ENCODE peak calls at places on chromosome 1, in four cellular contexts. One of them, this sample, is unnamed. For H3K4me1, the result is how much of the 10 kb centered on the place peaks cover.

GRCh38 chr1:15196069-15196468 is 42.5 kb downstream of the TMEM51 start:
- DNase-seq in left lung: no peak
- DNase-seq in lower lobe of right lung: no peak
- DNase-seq in OCI-LY7: no peak
- DNase-seq in this sample: no peak

GRCh38 chr1:112436384-112437156 is 40.6 kb downstream of the CTTNBP2NL start:
- DNase-seq in left lung: no peak
- DNase-seq in lower lobe of right lung: no peak
- DNase-seq in OCI-LY7: no peak
- DNase-seq in this sample: no peak

GRCh38 chr1:63892632-63893395 is 119.0 kb downstream of the ROR1 start:
- DNase-seq in left lung: no peak
- DNase-seq in lower lobe of right lung: no peak
- DNase-seq in OCI-LY7: peak
- DNase-seq in this sample: no peak

GRCh38 chr1:40316595-40317393 is at the start of gene COL9A2:
- DNase-seq in left lung: peak
- DNase-seq in lower lobe of right lung: peak
- DNase-seq in OCI-LY7: peak
- DNase-seq in this sample: peak

GRCh38 chr1:221692643-221693042 is 49.2 kb downstream of the DUSP10 start:
- DNase-seq in left lung: no peak
- DNase-seq in lower lobe of right lung: no peak
- DNase-seq in OCI-LY7: no peak
- DNase-seq in this sample: no peak

GRCh38 chr1:68481041-68481440 is 15.8 kb downstream of the DEPDC1 start:
- DNase-seq in left lung: no peak
- DNase-seq in lower lobe of right lung: no peak
- DNase-seq in OCI-LY7: no peak
- DNase-seq in this sample: no peak

GRCh38 chr1:213443415-213443814 is 392.4 kb downstream of the RPS6KC1 start:
- DNase-seq in left lung: no peak
- DNase-seq in lower lobe of right lung: no peak
- DNase-seq in OCI-LY7: no peak
- DNase-seq in this sample: no peak

GRCh38 chr1:107297681-107298080 is 156.8 kb downstream of the NTNG1 start:
- DNase-seq in left lung: no peak
- DNase-seq in lower lobe of right lung: no peak
- DNase-seq in OCI-LY7: no peak
- DNase-seq in this sample: no peak

GRCh38 chr1:226678251-226678650 is 60.8 kb downstream of the ITPKB start:
- DNase-seq in left lung: no peak
- DNase-seq in lower lobe of right lung: no peak
- DNase-seq in OCI-LY7: no peak
- DNase-seq in this sample: no peak

GRCh38 chr1:164805399-164805798 is 246.4 kb downstream of the PBX1 start:
- DNase-seq in left lung: no peak
- DNase-seq in lower lobe of right lung: no peak
- DNase-seq in OCI-LY7: no peak
- DNase-seq in this sample: no peak

GRCh38 chr1:178324003-178324402 is 172.8 kb downstream of the CLEC20A start:
- DNase-seq in left lung: no peak
- DNase-seq in lower lobe of right lung: no peak
- DNase-seq in OCI-LY7: no peak
- DNase-seq in this sample: no peak

GRCh38 chr1:24003331-24003972 is 23.3 kb upstream of the SRSF10 start:
- DNase-seq in left lung: no peak
- DNase-seq in lower lobe of right lung: no peak
- DNase-seq in OCI-LY7: peak
- DNase-seq in this sample: no peak

GRCh38 chr1:48725331-48725730 is 51.4 kb downstream of the BEND5 start:
- DNase-seq in left lung: no peak
- DNase-seq in lower lobe of right lung: no peak
- DNase-seq in OCI-LY7: no peak
- DNase-seq in this sample: no peak

GRCh38 chr1:37932759-37933158 is 14.1 kb downstream of the INPP5B start:
- DNase-seq in left lung: no peak
- DNase-seq in lower lobe of right lung: no peak
- DNase-seq in OCI-LY7: no peak
- DNase-seq in this sample: no peak

GRCh38 chr1:99173900-99174299 is 90.4 kb upstream of the PLPPR4 start:
- DNase-seq in left lung: no peak
- DNase-seq in lower lobe of right lung: no peak
- DNase-seq in OCI-LY7: no peak
- DNase-seq in this sample: no peak

GRCh38 chr1:16048573-16049189 is 5.1 kb downstream of the CLCNKB start:
- DNase-seq in left lung: no peak
- DNase-seq in lower lobe of right lung: peak
- DNase-seq in OCI-LY7: peak
- DNase-seq in this sample: peak

GRCh38 chr1:112722601-112723510 is 7.7 kb upstream of the PPM1J start:
- DNase-seq in left lung: no peak
- DNase-seq in lower lobe of right lung: no peak
- DNase-seq in OCI-LY7: no peak
- DNase-seq in this sample: no peak

GRCh38 chr1:54815086-54815876 is 14.2 kb upstream of the TTC22 start:
- DNase-seq in left lung: no peak
- DNase-seq in lower lobe of right lung: no peak
- DNase-seq in OCI-LY7: no peak
- DNase-seq in this sample: no peak

GRCh38 chr1:110765640-110766335 is 91.0 kb upstream of the KCNA3 start:
- DNase-seq in left lung: no peak
- DNase-seq in lower lobe of right lung: no peak
- DNase-seq in OCI-LY7: peak
- DNase-seq in this sample: no peak

GRCh38 chr1:210076620-210077019 is 138.6 kb downstream of the SYT14 start:
- DNase-seq in left lung: no peak
- DNase-seq in lower lobe of right lung: no peak
- DNase-seq in OCI-LY7: no peak
- DNase-seq in this sample: no peak

GRCh38 chr1:20358761-20359263 is 68.1 kb downstream of the VWA5B1 start:
- DNase-seq in left lung: no peak
- DNase-seq in lower lobe of right lung: peak
- DNase-seq in OCI-LY7: no peak
- DNase-seq in this sample: peak

GRCh38 chr1:162654915-162655620 is 22.8 kb downstream of the DDR2 start:
- DNase-seq in left lung: no peak
- DNase-seq in lower lobe of right lung: no peak
- DNase-seq in OCI-LY7: no peak
- DNase-seq in this sample: peak

GRCh38 chr1:168470821-168471473 is 72.8 kb downstream of the XCL2 start:
- DNase-seq in left lung: no peak
- DNase-seq in lower lobe of right lung: no peak
- DNase-seq in OCI-LY7: no peak
- DNase-seq in this sample: no peak

GRCh38 chr1:205811660-205812059 is 1.3 kb downstream of the SLC41A1 start:
- DNase-seq in left lung: no peak
- DNase-seq in lower lobe of right lung: peak
- DNase-seq in OCI-LY7: no peak
- DNase-seq in this sample: peak

GRCh38 chr1:33332881-33333280 is 12.0 kb upstream of the A3GALT2 start:
- DNase-seq in left lung: no peak
- DNase-seq in lower lobe of right lung: peak
- DNase-seq in OCI-LY7: no peak
- DNase-seq in this sample: no peak

GRCh38 chr1:158104891-158105290 is 75.8 kb upstream of the CD1D start:
- DNase-seq in left lung: no peak
- DNase-seq in lower lobe of right lung: no peak
- DNase-seq in OCI-LY7: no peak
- DNase-seq in this sample: no peak
- H3K4me1 ChIP-seq in left lung: under half
- H3K4me1 ChIP-seq in lower lobe of right lung: under half
- H3K4me1 ChIP-seq in OCI-LY7: under half
- H3K4me1 ChIP-seq in this sample: under half

DNA sequence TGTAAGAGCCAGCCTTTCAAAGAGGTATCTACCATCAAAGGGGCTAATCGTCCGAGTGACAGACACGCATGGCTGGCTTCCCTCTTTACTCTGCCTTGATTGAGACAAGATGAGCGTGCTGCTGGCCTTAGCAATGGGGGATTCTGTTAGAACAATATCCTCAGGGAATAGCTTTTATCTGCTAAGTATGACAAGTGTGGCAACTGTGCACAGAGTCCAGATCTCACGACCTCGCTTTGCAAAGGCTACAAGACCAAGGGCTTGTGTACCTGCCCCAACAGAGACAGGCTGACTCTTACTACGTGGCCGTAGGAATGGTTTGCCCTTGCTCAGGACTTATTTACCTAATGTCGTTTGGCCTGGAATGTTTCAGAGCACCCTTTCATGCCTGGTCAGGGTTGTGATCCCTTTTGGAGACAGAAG is 417.1 kb downstream of the KIF26B start:
- DNase-seq in left lung: no peak
- DNase-seq in lower lobe of right lung: no peak
- DNase-seq in OCI-LY7: no peak
- DNase-seq in this sample: no peak
- H3K27ac ChIP-seq in left lung: no peak
- H3K27ac ChIP-seq in lower lobe of right lung: no peak
- H3K27ac ChIP-seq in OCI-LY7: no peak
- H3K27ac ChIP-seq in this sample: no peak

GRCh38 chr1:80066060-80066459 is 1059.5 kb upstream of the ADGRL4 start:
- DNase-seq in left lung: no peak
- DNase-seq in lower lobe of right lung: no peak
- DNase-seq in OCI-LY7: no peak
- DNase-seq in this sample: no peak
- H3K4me3 ChIP-seq in left lung: no peak
- H3K4me3 ChIP-seq in lower lobe of right lung: no peak
- H3K4me3 ChIP-seq in OCI-LY7: no peak
- H3K4me3 ChIP-seq in this sample: no peak

GRCh38 chr1:89589515-89589914 is 43.4 kb upstream of the LRRC8C start:
- DNase-seq in left lung: no peak
- DNase-seq in lower lobe of right lung: no peak
- DNase-seq in OCI-LY7: no peak
- DNase-seq in this sample: no peak
- H3K4me1 ChIP-seq in left lung: under half
- H3K4me1 ChIP-seq in lower lobe of right lung: under half
- H3K4me1 ChIP-seq in OCI-LY7: under half
- H3K4me1 ChIP-seq in this sample: under half

DNA sequence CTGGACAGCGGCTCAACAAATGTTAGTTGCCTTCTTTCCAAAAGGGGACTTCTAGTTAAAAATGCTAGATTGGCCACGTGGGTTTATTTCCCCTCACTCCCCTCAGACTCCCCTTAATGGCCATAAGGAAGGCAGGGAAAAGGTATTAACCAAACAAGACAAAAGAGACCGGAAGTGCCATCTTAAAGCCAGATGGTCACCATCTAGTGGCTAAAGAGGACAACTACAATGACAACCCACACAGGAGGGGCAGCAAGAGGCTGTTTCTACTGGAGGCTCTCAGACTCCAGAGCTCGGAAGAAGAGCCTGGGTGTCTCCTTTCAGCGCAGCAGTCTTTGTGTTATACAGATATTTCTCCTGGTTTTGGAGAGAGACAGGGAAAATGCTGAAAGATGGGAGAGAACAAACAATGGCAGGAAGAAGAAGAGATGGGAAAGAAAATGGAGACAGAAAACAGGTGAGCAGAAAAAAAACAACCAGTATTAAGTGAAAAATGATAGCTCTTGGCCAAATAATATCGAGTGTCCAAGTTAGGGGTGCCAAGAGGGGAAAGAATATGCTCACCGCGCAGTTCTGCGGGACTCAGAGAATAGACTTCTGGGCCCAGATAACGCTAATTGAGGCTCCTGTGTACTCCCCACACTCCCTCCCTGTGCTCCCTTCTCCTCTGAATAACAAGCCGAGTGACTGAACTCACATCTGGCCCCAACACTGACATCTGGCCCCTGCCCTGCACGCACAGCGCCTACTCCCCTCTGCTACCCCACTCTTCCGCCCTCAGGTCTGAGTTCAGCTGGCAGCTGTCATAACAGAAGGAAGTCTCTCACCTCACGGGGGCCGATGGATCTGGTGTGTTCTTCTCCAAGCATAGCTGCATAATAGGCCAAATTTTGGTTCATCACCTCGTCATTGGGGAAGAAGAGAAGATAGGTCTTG is 9.6 kb downstream of the P3H1 start:
- DNase-seq in left lung: no peak
- DNase-seq in lower lobe of right lung: no peak
- DNase-seq in OCI-LY7: peak
- DNase-seq in this sample: no peak
- H3K27ac ChIP-seq in left lung: no peak
- H3K27ac ChIP-seq in lower lobe of right lung: no peak
- H3K27ac ChIP-seq in OCI-LY7: no peak
- H3K27ac ChIP-seq in this sample: no peak

GRCh38 chr1:3531928-3532327 is 77.5 kb downstream of the ARHGEF16 start:
- DNase-seq in left lung: no peak
- DNase-seq in lower lobe of right lung: no peak
- DNase-seq in OCI-LY7: no peak
- DNase-seq in this sample: no peak
- H3K4me3 ChIP-seq in left lung: peak
- H3K4me3 ChIP-seq in lower lobe of right lung: peak
- H3K4me3 ChIP-seq in OCI-LY7: no peak
- H3K4me3 ChIP-seq in this sample: no peak

DNA sequence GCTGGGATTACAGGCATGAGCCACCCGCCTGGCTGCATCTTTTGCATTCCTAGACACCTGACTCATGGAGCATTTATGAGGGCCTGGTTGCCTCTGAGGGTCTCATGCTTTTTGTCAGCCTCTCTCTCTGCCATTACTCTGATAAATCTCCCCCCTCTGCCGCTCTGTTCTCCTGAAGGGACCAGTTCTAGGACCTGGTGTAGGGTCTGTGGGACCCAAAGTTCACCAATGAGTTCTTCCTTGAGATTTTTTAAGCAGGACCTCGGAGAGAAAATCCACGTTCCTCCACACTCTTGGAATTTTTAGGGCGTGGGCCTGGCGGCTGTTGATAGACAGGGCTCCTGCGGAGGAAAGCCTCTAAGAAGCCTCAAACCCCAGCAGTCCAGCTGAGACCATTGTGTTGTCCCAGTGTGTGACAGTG is 91.9 kb upstream of the ERRFI1 start:
- DNase-seq in left lung: no peak
- DNase-seq in lower lobe of right lung: no peak
- DNase-seq in OCI-LY7: no peak
- DNase-seq in this sample: no peak
- H3K4me1 ChIP-seq in left lung: under half
- H3K4me1 ChIP-seq in lower lobe of right lung: half or more
- H3K4me1 ChIP-seq in OCI-LY7: under half
- H3K4me1 ChIP-seq in this sample: under half